ENCODE peak calls at places on chromosomes 13 and 19, in nine cellular contexts. N is transverse colon, L is ovary, K is upper lobe of left lung, D is tibial nerve, Q is A549, T is stomach, P is SK-N-SH, R is esophagus muscularis mucosa. E is an unnamed sample.
A peak's percentile ranks its signal among the peaks of the same experiment; 100 is the strongest.

GRCh38 chr13:67803118-67803517 is 573.0 kb upstream of the PCDH9 start:
- DNase-seq in K (no peak), T (no peak), D (no peak), Q (no peak), N (no peak), L (no peak), R (no peak), P (no peak), E (no peak)

GRCh38 chr13:21668665-21669599 is 1.9 kb upstream of the FGF9 start:
- DNase-seq in N (peak; percentile 47), D (no peak), R (no peak), L (peak; percentile 40), Q (no peak), K (peak; percentile 54), P (peak; percentile 27), T (no peak), E (no peak)

GRCh38 chr13:112752711-112753541 is 63.1 kb downstream of the ATP11A start:
- DNase-seq in N (no peak), D (no peak), T (no peak), K (no peak), P (no peak), Q (no peak), L (no peak), R (no peak), E (no peak)

GRCh38 chr13:75415720-75416119 is 66.2 kb downstream of the TBC1D4 start:
- DNase-seq in L (no peak), T (no peak), P (no peak), N (no peak), K (no peak), R (no peak), D (no peak), Q (no peak), E (no peak)

GRCh38 chr13:79912403-79912802 is 428.5 kb downstream of the SPRY2 start:
- DNase-seq in Q (no peak), R (no peak), D (no peak), L (no peak), K (no peak), T (no peak), P (no peak), N (no peak), E (no peak)

GRCh38 chr13:44578064-44578394 is 1.9 kb upstream of the TSC22D1 start:
- DNase-seq in Q (peak; percentile 12), D (no peak), L (no peak), R (no peak), N (no peak), K (no peak), P (peak; percentile 79), T (peak; percentile 33), E (no peak)

GRCh38 chr13:98957731-98958442 is 20.0 kb downstream of the DOCK9 start:
- DNase-seq in P (no peak), K (peak; percentile 27), L (no peak), Q (no peak), D (no peak), T (no peak), N (no peak), R (no peak), E (no peak)

GRCh38 chr13:31111136-31111535 is 50.6 kb downstream of the HSPH1 start:
- DNase-seq in Q (no peak), P (no peak), N (no peak), K (no peak), T (no peak), L (no peak), D (no peak), R (no peak), E (no peak)

GRCh38 chr19:17553256-17553655 is 2.2 kb upstream of the COLGALT1 start:
- DNase-seq in P (no peak), N (peak; percentile 46), L (peak; percentile 87), K (no peak), T (no peak), R (no peak), D (peak; percentile 54), Q (no peak), E (no peak)

GRCh38 chr19:19075126-19075525 is 11.3 kb downstream of the SLC25A42 start:
- DNase-seq in L (no peak), P (no peak), D (no peak), T (no peak), N (no peak), K (no peak), R (no peak), Q (no peak), E (no peak)

GRCh38 chr19:38683393-38684077 is 36.1 kb downstream of the ACTN4 start:
- DNase-seq in T (peak; percentile 86), N (peak; percentile 89), K (no peak), Q (peak; percentile 100), R (no peak), L (peak; percentile 78), P (no peak), D (no peak), E (peak; percentile 90)

GRCh38 chr13:26067601-26068000 is 15.8 kb upstream of the SHISA2 start:
- DNase-seq in Q (no peak), K (no peak), R (peak; percentile 14), D (no peak), L (no peak), T (no peak), N (no peak), P (no peak), E (no peak)

GRCh38 chr13:26058704-26059103 is 6.9 kb upstream of the SHISA2 start:
- DNase-seq in L (no peak), Q (no peak), T (no peak), K (no peak), D (no peak), N (no peak), P (no peak), R (peak; percentile 50), E (no peak)

GRCh38 chr13:26061947-26062346 is 10.1 kb upstream of the SHISA2 start:
- DNase-seq in R (peak; percentile 42), P (no peak), K (no peak), L (no peak), Q (no peak), D (no peak), T (no peak), N (no peak), E (no peak)

GRCh38 chr13:26060366-26060765 is 8.6 kb upstream of the SHISA2 start:
- DNase-seq in R (no peak), T (no peak), D (no peak), L (no peak), N (no peak), Q (no peak), P (no peak), K (no peak), E (no peak)

GRCh38 chr13:26062853-26063444 is 11.1 kb upstream of the SHISA2 start:
- DNase-seq in D (no peak), K (no peak), N (peak; percentile 15), L (no peak), T (peak; percentile 49), P (peak; percentile 47), R (peak; percentile 45), Q (no peak), E (no peak)
- TF ChIP-seq EP300 in D (no peak), K (no peak), N (no peak), L (no peak), T (no peak), P (no peak), R (no peak), Q (no peak), E (no peak)

GRCh38 chr19:55640043-55640576 is 692 bp upstream of the ZNF580 start:
- DNase-seq in N (peak; percentile 73), D (no peak), K (peak; percentile 95), T (peak; percentile 71), R (no peak), Q (no peak), P (peak; percentile 83), L (peak; percentile 76), E (no peak)
- TF ChIP-seq CTCF in N (peak; percentile 29), D (peak; percentile 49), K (peak; percentile 80), T (no peak), R (peak; percentile 58), Q (no peak), P (peak; percentile 59), L (peak; percentile 38), E (peak; percentile 25)

GRCh38 chr13:30026093-30026492 is 175.7 kb upstream of the UBL3 start:
- DNase-seq in D (no peak), P (no peak), K (no peak), R (no peak), T (no peak), N (no peak), Q (no peak), L (no peak), E (no peak)

GRCh38 chr13:30030141-30030750 is 179.8 kb upstream of the UBL3 start:
- DNase-seq in K (no peak), Q (no peak), D (no peak), N (no peak), P (no peak), L (no peak), T (no peak), R (no peak), E (no peak)

GRCh38 chr13:30027569-30028455 is 177.4 kb upstream of the UBL3 start:
- DNase-seq in Q (no peak), P (no peak), K (no peak), L (no peak), R (no peak), T (no peak), N (no peak), D (no peak), E (no peak)

GRCh38 chr13:30025351-30025750 is 174.9 kb upstream of the UBL3 start:
- DNase-seq in K (no peak), T (no peak), L (no peak), P (no peak), D (no peak), R (no peak), N (no peak), Q (no peak), E (no peak)

DNA sequence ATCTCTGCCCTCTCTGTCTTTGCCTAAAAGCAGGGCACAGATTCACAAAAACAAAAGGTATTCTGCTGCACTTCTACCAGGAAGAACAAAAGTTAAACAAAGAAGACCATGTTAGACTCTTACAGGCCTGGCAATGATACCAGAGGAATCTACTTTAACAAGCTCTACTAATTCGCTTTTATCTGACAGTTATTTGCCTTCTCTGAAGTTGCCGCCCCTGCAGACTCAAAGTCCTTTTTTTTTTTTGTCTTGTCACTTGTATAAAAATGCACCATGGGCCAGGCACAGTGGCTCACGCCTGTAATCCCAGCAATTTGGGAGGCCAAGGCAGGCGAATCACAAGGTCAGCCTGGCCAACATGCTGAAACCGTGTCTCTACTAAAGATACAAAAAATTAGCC is 176.5 kb upstream of the UBL3 start:
- DNase-seq in P (no peak), K (no peak), R (no peak), N (no peak), T (no peak), Q (no peak), D (no peak), L (no peak), E (no peak)
- H3K27ac ChIP-seq in P (no peak overlapping the region), K (no peak overlapping the region), R (no peak overlapping the region), N (no peak overlapping the region), T (no peak overlapping the region), Q (no peak overlapping the region), D (no peak overlapping the region), L (no peak overlapping the region), E (no peak overlapping the region)

GRCh38 chr13:78660130-78660857 is 1.3 kb upstream of the OBI1 start:
- DNase-seq in K (no peak), Q (peak; percentile 7), R (no peak), D (no peak), L (no peak), P (peak; percentile 47), T (no peak), N (peak; percentile 11), E (no peak)
- TF ChIP-seq EP300 in K (no peak), Q (no peak), R (no peak), D (no peak), L (no peak), P (no peak), T (no peak), N (no peak), E (no peak)

GRCh38 chr13:33483471-33483870 is 197.9 kb upstream of the STARD13 start:
- DNase-seq in D (no peak), R (no peak), T (no peak), K (no peak), N (no peak), L (no peak), P (no peak), Q (no peak), E (no peak)
- TF ChIP-seq CTCF in D (no peak), R (no peak), T (no peak), K (no peak), N (no peak), L (no peak), P (no peak), Q (no peak), E (no peak)

E was measured in suprapubic skin.